ENCODE peak calls at places on chromosomes 7 and 10, in four cellular contexts. Q, M, K and P are unnamed samples.

GRCh38 chr7:151487246-151487645 is 32.4 kb downstream of the RHEB start:
- DNase-seq in Q (no peak), M (no peak), K (no peak), P (no peak)

GRCh38 chr7:5422324-5423271 is 1.0 kb downstream of the TNRC18 start:
- DNase-seq in M (no peak), Q (peak), K (peak), P (peak)

GRCh38 chr7:99478464-99479440 is 6.1 kb downstream of the ZNF789 start:
- DNase-seq in K (no peak), M (no peak), Q (no peak), P (no peak)

GRCh38 chr10:71128311-71129010 is 83.9 kb upstream of the UNC5B start:
- DNase-seq in Q (no peak), K (no peak), M (no peak), P (no peak)

GRCh38 chr7:114835861-114836260 is 86.0 kb upstream of the MDFIC start:
- DNase-seq in K (no peak), Q (no peak), M (no peak), P (no peak)

GRCh38 chr10:106043833-106044232 is 1120.7 kb downstream of the SORCS1 start:
- DNase-seq in M (no peak), Q (no peak), K (no peak), P (no peak)

GRCh38 chr10:45265995-45266394 is 49.4 kb downstream of the OR13A1 start:
- DNase-seq in K (no peak), Q (peak), M (no peak), P (no peak)

GRCh38 chr10:124917168-124917938 is 24.6 kb upstream of the ZRANB1 start:
- DNase-seq in M (no peak), Q (peak), K (peak), P (peak)

GRCh38 chr10:110610308-110610774 is 33.8 kb upstream of the RBM20 start:
- DNase-seq in M (peak), K (no peak), Q (peak), P (peak)

GRCh38 chr10:62815373-62816111 is 624 bp downstream of the EGR2 start:
- DNase-seq in M (no peak), Q (no peak), K (peak), P (no peak)

GRCh38 chr7:103918928-103919868 is 70.3 kb downstream of the RELN start:
- DNase-seq in M (no peak), Q (peak), K (no peak), P (no peak)

GRCh38 chr10:131947631-131948347 is 33.9 kb downstream of the BNIP3 start:
- DNase-seq in Q (no peak), M (no peak), K (no peak), P (no peak)

GRCh38 chr7:151201751-151202150 is 8.5 kb downstream of the H2BK1 start:
- DNase-seq in K (no peak), M (no peak), Q (no peak), P (no peak)

GRCh38 chr7:127870231-127870907 is 160.9 kb downstream of the LRRC4 start:
- DNase-seq in K (no peak), M (no peak), Q (no peak), P (no peak)

GRCh38 chr10:87974130-87974529 is 110.7 kb downstream of the PTEN start:
- DNase-seq in Q (no peak), K (no peak), M (no peak), P (no peak)

GRCh38 chr7:44080686-44081265 is 1.6 kb downstream of the POLM start:
- DNase-seq in K (no peak), Q (no peak), M (no peak), P (no peak)

GRCh38 chr10:111158601-111159000 is 81.8 kb downstream of the ADRA2A start:
- DNase-seq in M (no peak), K (no peak), Q (no peak), P (no peak)

GRCh38 chr7:25028370-25028971 is 48.5 kb upstream of the OSBPL3 start:
- DNase-seq in Q (peak), M (no peak), K (no peak), P (peak)

GRCh38 chr10:92789826-92790225 is 58.5 kb upstream of the EXOC6 start:
- DNase-seq in K (no peak), Q (no peak), M (no peak), P (no peak)

DNA sequence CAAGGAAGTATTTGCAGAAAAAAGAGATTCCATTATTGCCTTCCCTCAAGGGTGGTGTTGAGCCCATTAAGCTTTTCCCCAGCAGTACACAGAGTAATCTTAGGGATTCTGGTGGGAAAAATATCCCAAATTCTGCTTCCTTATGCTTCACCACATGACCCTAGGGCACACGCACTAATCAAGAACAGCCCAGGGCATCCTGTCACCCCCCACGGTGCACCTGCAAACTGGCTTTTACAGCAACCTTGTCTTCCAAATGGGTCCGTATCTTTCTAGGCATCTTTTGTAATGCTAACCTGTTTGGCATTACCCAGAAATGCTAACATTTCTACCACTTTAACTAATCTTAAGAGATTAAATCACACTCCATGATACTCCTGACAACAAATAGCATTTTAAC is 926 bp upstream of the C7orf33 start:
- DNase-seq in Q (no peak), M (no peak), K (no peak), P (no peak)
- TF ChIP-seq EZH2 in Q (no peak), M (no peak), K (no peak), P (no peak)

GRCh38 chr7:147405621-147406020 is 1184.9 kb upstream of the C7orf33 start:
- DNase-seq in M (no peak), K (no peak), Q (no peak), P (no peak)

GRCh38 chr7:147400926-147401325 is 1189.6 kb upstream of the C7orf33 start:
- DNase-seq in Q (no peak), K (no peak), M (no peak), P (no peak)

GRCh38 chr7:147394329-147394728 is 1196.2 kb upstream of the C7orf33 start:
- DNase-seq in Q (no peak), K (no peak), M (no peak), P (no peak)

DNA sequence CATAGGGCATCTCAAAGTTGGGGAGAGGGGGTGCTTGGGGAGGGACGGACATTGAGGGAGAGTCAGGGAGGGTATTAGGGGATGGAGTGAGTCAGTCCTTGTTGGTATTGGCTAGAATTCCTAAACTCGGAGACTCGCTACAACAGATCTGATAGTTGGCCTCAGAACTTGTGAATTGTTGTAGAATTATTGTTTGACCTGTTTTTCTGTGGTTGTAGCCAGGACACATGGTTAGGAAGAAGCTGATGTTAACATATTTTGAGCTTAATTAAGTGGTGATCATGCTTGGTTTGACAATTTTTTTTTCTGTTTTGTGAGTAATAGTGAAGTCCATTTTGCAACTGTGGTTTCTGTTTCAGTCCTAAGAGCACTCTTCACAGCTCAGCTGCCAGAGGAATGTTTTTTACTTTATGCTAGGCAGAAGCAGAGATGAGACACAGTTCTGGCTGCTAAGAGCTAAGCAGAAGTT is 1190.3 kb upstream of the C7orf33 start:
- DNase-seq in Q (no peak), K (no peak), M (no peak), P (no peak)
- TF ChIP-seq GABPA in Q (no peak), K (no peak), M (no peak), P (no peak)

DNA sequence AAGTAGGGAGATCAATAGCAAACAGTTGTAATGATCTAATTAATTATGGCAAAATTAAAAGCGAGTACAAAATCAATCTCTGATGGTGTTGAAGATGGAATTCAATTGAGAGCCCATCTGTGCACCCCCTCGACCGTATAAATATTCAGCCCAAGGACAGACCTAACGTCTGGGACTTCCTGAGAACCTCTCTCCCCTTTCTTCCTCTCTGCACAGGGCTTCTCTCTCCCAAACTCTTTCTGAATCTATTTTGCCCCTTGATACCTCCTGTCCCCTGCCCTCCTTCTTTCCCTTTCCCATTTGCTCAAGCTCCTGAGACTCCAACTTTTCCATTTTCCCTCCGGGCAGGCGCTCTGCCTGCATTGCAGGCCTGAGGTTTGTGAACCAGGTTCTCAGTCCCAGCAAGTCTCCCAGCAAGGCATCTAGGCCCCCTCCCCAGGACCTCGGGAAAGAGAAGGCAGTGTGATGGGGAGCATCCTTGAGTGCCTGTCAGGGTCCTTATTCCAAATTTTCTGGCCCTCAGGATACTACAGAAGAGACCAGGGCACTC is 8.5 kb upstream of the PAX2 start:
- DNase-seq in M (no peak), Q (no peak), K (no peak), P (no peak)
- TF ChIP-seq EZH2 in M (peak), Q (no peak), K (no peak), P (no peak)

DNA sequence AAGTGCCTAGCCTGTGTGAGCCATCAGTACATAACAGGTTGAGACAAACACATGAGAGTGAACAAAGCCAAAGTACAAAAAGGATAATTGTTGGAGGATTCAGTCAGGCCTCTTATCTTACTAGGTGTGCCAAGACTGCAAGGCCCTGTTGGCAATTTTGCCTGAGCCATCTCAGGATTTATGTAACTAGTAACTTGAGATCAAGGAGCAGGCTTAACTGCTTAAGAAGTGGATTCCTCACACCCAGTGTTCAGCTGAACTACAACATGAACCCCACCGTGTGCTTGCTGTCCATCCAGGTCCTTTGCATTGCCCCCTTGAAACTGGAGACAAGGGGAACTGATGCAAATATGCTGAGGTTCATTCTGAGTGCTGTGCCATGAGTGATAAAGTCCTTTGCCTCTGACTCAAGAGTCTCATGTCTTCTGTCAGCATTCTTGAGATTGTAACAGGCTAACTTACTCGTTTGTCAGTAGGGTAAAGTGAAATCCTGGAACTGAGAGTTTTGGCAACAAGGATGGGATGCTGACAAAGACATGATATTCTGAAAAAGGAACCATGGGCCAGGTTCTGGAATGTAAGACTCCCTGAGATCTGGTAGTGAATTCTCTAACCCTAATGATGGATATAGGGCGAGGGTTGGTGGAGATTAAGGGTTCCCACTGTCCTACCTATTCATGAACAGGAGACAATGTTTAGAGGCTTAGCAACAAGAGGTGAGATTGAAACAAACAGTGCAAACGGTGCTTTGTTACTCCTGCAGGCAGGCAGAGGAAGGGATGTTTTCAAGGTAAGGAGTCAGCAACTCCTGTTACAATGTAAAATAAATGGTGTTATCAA is 44.1 kb upstream of the GATAD1 start:
- DNase-seq in Q (no peak), K (no peak), M (no peak), P (no peak)
- TF ChIP-seq GABPA in Q (no peak), K (no peak), M (no peak), P (no peak)

DNA sequence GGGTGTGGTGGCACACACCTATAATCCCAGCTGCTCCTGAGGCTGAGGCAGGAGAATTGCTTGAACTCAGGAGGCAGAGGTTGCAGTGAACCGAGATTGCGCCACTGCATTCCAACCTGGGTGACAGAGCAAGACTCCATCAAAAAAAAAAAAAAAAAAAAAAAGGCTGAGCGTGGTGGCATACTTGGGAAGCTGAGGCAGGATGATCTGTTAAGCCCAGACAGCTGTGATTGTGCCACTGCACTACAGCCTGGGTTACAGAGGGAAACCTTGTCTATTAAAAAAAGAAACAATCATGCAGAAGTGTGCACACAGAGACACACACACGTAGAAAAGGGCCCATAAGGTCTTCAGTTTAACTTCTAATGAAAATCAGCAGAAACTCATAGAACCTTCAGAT is 150.6 kb downstream of the TPST1 start:
- DNase-seq in K (no peak), Q (no peak), M (no peak), P (no peak)
- TF ChIP-seq EZH2 in K (no peak), Q (no peak), M (no peak), P (no peak)

GRCh38 chr10:94403034-94403822 is 887 bp downstream of the TBC1D12 start:
- DNase-seq in M (peak), K (peak), Q (peak), P (peak)
- TF ChIP-seq GABPA in M (no peak), K (no peak), Q (no peak), P (no peak)